ENCODE peak calls at places on chromosomes 1 and 21, in four cellular contexts. L is endothelial cell of umbilical vein, T is stomach, I is prostate gland. D is an unnamed sample.

GRCh38 chr1:210366767-210367166 is 38.1 kb downstream of the HHAT start:
- DNase-seq in T (no peak), L (no peak), I (peak; percentile 28), D (no peak)

GRCh38 chr1:236522937-236523703 is 662 bp upstream of the LGALS8 start:
- DNase-seq in T (peak; percentile 41), L (peak; percentile 21), I (peak; percentile 58), D (no peak)

GRCh38 chr1:100747821-100748220 is 28.3 kb downstream of the VCAM1 start:
- DNase-seq in I (no peak), L (no peak), T (no peak), D (no peak)

GRCh38 chr1:19661721-19662228 is 2.9 kb upstream of the HTR6 start:
- DNase-seq in I (no peak), L (peak; percentile 57), T (no peak), D (peak; percentile 30)

GRCh38 chr1:185670187-185670627 is 64.0 kb upstream of the HMCN1 start:
- DNase-seq in I (peak; percentile 37), L (peak; percentile 74), T (peak; percentile 48), D (no peak)

GRCh38 chr1:16617778-16618580 is 4.6 kb upstream of the NBPF1 start:
- DNase-seq in I (no peak), L (no peak), T (peak; percentile 24), D (no peak)

GRCh38 chr1:228242313-228242864 is 34.5 kb downstream of the OBSCN start:
- DNase-seq in I (no peak), L (no peak), T (no peak), D (no peak)

GRCh38 chr21:25039461-25040380 is 567.6 kb downstream of the MRPL39 start:
- DNase-seq in I (no peak), T (no peak), L (no peak), D (peak; percentile 34)

GRCh38 chr1:119209943-119210342 is 69.5 kb upstream of the WARS2 start:
- DNase-seq in T (no peak), L (no peak), I (no peak), D (no peak)

GRCh38 chr1:35717911-35718476 is 690 bp downstream of the C1orf216 start:
- DNase-seq in L (peak; percentile 51), I (no peak), T (peak; percentile 28), D (no peak)

GRCh38 chr1:39152923-39153322 is 51.6 kb upstream of the MACF1 start:
- DNase-seq in I (no peak), T (no peak), L (no peak), D (no peak)

GRCh38 chr1:160868141-160868540 is 5.5 kb upstream of the CD244 start:
- DNase-seq in T (no peak), I (no peak), L (no peak), D (no peak)

GRCh38 chr1:157291083-157291482 is 152.9 kb upstream of the ETV3 start:
- DNase-seq in L (no peak), I (no peak), T (no peak), D (no peak)

GRCh38 chr1:154594811-154595210 is 13.2 kb downstream of the ADAR start:
- DNase-seq in I (no peak), T (no peak), L (no peak), D (no peak)

GRCh38 chr1:43853161-43853921 is 80.3 kb upstream of the ARTN start:
- DNase-seq in I (no peak), L (peak; percentile 83), T (peak; percentile 67), D (peak; percentile 91)

GRCh38 chr1:6577831-6578525 is 1.8 kb upstream of the ZBTB48 start:
- DNase-seq in L (no peak), T (no peak), I (no peak), D (no peak)

GRCh38 chr1:233951804-233952203 is 47.3 kb downstream of the SLC35F3 start:
- DNase-seq in T (no peak), L (no peak), I (no peak), D (no peak)

GRCh38 chr1:10866314-10867091 is 70.1 kb upstream of the CASZ1 start:
- DNase-seq in L (no peak), T (no peak), I (peak; percentile 33), D (no peak)

GRCh38 chr1:204174958-204175357 is 8.8 kb upstream of the REN start:
- DNase-seq in T (no peak), I (no peak), L (no peak), D (no peak)

GRCh38 chr1:50750021-50750619 is 209.9 kb downstream of the FAF1 start:
- DNase-seq in T (no peak), I (no peak), L (peak; percentile 61), D (peak; percentile 51)

GRCh38 chr1:54971317-54971791 is 9.1 kb upstream of the TMEM61 start:
- DNase-seq in T (no peak), L (peak; percentile 24), I (no peak), D (no peak)

GRCh38 chr1:77416692-77417450 is 135.1 kb downstream of the AK5 start:
- DNase-seq in I (no peak), L (peak; percentile 32), T (no peak), D (no peak)

GRCh38 chr1:198361373-198361772 is 179.1 kb downstream of the ATP6V1G3 start:
- DNase-seq in T (no peak), L (no peak), I (no peak), D (no peak)

GRCh38 chr1:68644521-68644920 is 147.6 kb upstream of the DEPDC1 start:
- DNase-seq in T (no peak), I (no peak), L (no peak), D (no peak)

GRCh38 chr1:174875306-174875705 is 124.4 kb upstream of the CACYBP start:
- DNase-seq in L (no peak), T (peak; percentile 89), I (peak; percentile 13), D (no peak)
- H3K9me3 ChIP-seq in L (no peaks in the 10 kb centered on the region), T (no peaks in the 10 kb centered on the region), I (no peaks in the 10 kb centered on the region), D (no peaks in the 10 kb centered on the region)

GRCh38 chr1:24505816-24506215 is 3.2 kb downstream of the RCAN3 start:
- DNase-seq in L (no peak), I (no peak), T (no peak), D (no peak)

GRCh38 chr1:24503003-24503751 is 541 bp downstream of the RCAN3 start:
- DNase-seq in T (no peak), L (no peak), I (peak; percentile 50), D (no peak)

GRCh38 chr1:24502168-24503002 is at the start of gene RCAN3:
- DNase-seq in L (peak; percentile 40), I (peak; percentile 85), T (peak; percentile 91), D (no peak)

GRCh38 chr1:24503870-24504523 is 1.4 kb downstream of the RCAN3 start:
- DNase-seq in L (no peak), I (no peak), T (no peak), D (no peak)

GRCh38 chr1:24504560-24504959 is 1.9 kb downstream of the RCAN3 start:
- DNase-seq in T (no peak), L (no peak), I (no peak), D (no peak)
- H3K27ac ChIP-seq in T (peak overlapping the region; percentile 96), L (no peak overlapping the region), I (peak overlapping the region; percentile 94), D (no peak overlapping the region)

GRCh38 chr1:217660353-217661062 is 29.4 kb downstream of the SPATA17 start:
- DNase-seq in T (no peak), I (no peak), L (peak; percentile 42), D (no peak)
- TF ChIP-seq POLR2AphosphoS5 in T (no peak), I (no peak), L (no peak), D (no peak)

DNA sequence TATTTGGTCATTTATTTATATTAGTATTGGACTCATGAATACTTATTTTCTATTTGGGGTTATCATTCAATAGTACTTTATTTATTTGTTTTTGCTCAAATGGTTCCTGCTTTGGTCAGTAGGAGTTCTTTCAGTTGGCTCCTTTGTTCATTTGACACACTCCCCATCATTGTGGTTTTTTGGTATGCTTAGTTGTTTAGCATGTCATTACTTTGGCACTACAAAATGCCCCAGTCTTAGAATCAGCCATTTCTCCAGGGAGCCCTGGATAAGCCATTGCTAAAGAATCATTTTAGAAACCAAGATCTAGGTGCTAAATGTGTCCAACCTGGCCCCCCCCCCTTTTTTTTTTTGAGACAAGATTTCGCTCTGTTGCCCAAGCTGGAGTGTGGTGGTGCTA is 61.7 kb upstream of the MRPS6 start:
- DNase-seq in L (no peak), I (no peak), T (no peak), D (no peak)
- H3K9me3 ChIP-seq in L (no peaks in the 10 kb centered on the region), I (no peaks in the 10 kb centered on the region), T (peaks cover 9% of the 10 kb centered on the region), D (no peaks in the 10 kb centered on the region)

DNA sequence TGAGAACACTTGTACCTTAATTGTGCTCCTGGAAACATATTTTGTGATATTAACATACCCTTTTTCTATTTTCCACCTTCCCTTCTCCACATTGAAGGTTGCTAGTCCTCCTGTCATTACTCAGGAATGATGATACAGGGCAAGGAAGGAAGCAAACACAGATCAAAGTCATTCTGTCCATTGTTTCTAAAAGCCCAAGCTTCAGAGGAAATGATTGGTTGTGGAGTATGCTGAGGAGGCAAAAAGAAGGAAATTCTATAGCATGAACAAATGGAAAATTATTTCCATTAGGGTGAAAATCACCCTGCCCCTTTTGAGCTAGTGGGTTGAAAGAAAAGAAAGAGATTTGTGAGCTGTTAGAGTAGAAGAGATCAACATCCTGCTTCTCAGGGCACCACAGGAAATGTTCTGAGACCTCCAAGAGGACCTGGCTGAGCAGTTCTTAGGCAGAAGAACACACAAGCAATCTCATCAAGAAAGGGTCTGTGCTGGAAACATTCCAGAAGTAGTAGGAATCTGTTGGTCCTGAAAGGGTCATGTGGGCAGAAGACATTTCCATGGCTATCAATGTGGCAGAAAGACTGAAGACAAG is 29.0 kb upstream of the PRRX1 start:
- DNase-seq in T (no peak), L (peak; percentile 60), I (no peak), D (no peak)
- H3K27ac ChIP-seq in T (no peak overlapping the region), L (peak overlapping the region; percentile 32), I (no peak overlapping the region), D (no peak overlapping the region)

DNA sequence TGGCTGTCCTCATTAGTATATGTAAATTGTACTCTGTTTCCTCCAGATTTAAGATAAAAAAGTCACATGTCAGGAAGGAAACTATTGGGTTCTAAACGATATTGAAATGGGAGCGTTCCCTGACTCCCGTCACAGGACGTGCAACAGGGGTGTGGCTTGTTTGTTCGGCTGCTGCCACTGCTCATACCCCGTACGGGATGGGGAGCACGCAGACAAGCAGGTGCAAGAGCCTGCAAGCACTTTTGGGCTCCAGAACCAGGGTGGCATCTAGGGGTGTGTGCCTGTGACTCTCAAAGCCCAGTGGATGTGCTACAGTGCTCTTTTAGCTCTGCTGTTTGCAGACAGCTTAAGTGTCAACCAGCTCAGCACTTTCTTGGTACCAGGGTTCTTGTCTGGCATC is 6.1 kb upstream of the PAPPA2 start:
- DNase-seq in T (no peak), I (no peak), L (no peak), D (no peak)
- TF ChIP-seq POLR2AphosphoS5 in T (no peak), I (no peak), L (no peak), D (no peak)